ENCODE peak calls at places on chromosomes 6 and 20, in seven cellular contexts. G is lower lobe of right lung, M is esophagus squamous epithelium, E is prostate gland, O is neural progenitor cell, N is endothelial cell of umbilical vein, A is H9. B is an unnamed sample. For H3K4me1 and H3K27me3, the result is how much of the 10 kb centered on the place peaks cover.

GRCh38 chr6:166162599-166163342 is 4.9 kb downstream of the TBXT start:
- DNase-seq in G (no peak), M (no peak), E (no peak), O (no peak), N (no peak), A (no peak), B (no peak)

GRCh38 chr20:34262488-34263288 is 21.5 kb downstream of the ASIP start:
- DNase-seq in G (no peak), M (no peak), E (no peak), O (no peak), N (no peak), A (no peak), B (peak)

GRCh38 chr6:28353981-28354676 is 4.4 kb downstream of the ZKSCAN3 start:
- DNase-seq in G (peak), M (no peak), E (no peak), O (no peak), N (peak), A (no peak), B (no peak)

GRCh38 chr6:74320076-74320475 is 624.1 kb downstream of the CD109 start:
- DNase-seq in G (no peak), M (no peak), E (no peak), O (peak), N (no peak), A (no peak), B (no peak)

GRCh38 chr6:34992353-34992752 is 103.3 kb downstream of the ANKS1A start:
- DNase-seq in G (no peak), M (no peak), E (no peak), O (no peak), N (no peak), A (no peak), B (no peak)

GRCh38 chr6:33692760-33693158 is 18.7 kb downstream of the UQCC2 start:
- DNase-seq in G (peak), M (no peak), E (no peak), O (no peak), N (no peak), A (no peak), B (no peak)

GRCh38 chr6:167134448-167135328 is 11.8 kb downstream of the CCR6 start:
- DNase-seq in G (no peak), M (no peak), E (no peak), O (no peak), N (no peak), A (no peak), B (no peak)

GRCh38 chr20:46362931-46363872 is 43.2 kb downstream of the ELMO2 start:
- DNase-seq in G (no peak), M (no peak), E (no peak), O (no peak), N (no peak), A (no peak), B (no peak)

GRCh38 chr6:21741221-21742109 is 147.9 kb downstream of the SOX4 start:
- DNase-seq in G (no peak), M (no peak), E (no peak), O (peak), N (peak), A (no peak), B (no peak)

GRCh38 chr20:58223358-58223941 is 5.0 kb downstream of the ANKRD60 start:
- DNase-seq in G (no peak), M (no peak), E (no peak), O (no peak), N (no peak), A (no peak), B (no peak)

GRCh38 chr6:56911847-56912246 is 43.1 kb upstream of the BEND6 start:
- DNase-seq in G (no peak), M (no peak), E (no peak), O (no peak), N (no peak), A (no peak), B (peak)
- H3K4me1 ChIP-seq in G (under half), M (under half), E (under half), O (under half), N (under half), A (under half), B (under half)

DNA sequence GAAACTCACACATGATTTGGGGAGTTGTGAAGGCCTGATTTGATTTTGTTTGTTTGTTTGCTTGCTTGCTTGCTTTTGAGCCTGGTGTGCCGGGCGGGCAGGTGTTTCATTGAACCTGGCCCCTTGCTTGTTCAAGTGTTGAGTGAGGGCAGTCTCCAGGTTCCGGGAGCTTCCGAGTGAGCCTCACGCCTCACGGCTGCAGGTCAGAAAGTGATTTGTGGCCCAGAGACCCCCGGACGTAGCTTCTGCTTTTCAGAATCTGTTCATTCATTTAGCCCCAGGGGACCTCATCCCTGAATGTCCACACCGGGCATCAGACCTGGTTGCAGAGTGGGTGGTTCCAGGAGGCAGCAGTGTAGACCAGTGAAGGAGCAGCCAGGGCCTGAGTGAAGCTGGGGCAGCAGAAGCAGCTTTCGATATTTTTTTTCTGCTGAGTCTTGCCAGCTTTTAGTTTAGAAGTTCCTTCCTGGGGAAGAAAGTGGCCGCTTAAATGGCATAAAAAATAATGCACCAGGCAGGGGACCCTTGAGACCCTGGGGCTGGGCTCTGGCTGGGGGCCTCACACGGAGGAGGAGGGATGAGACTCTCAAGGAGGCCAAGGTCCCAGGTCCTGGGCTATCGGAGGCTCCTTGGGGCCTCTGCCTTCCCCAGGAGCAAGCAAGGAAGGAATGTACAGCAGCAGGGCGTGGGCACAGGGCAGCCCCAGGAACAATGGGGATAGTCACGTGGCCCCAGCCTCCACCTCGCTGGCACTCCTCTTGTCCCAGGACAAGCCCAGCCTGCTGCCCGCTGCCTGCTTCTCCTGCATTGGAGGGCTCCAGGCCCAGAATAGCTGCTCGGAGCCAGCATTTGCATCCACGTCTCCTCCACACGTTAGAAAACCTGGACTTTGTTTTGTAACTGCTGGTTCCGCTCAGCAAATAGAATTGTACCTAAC is 89.2 kb upstream of the BHLHE23 start:
- DNase-seq in G (peak), M (no peak), E (no peak), O (no peak), N (no peak), A (peak), B (no peak)
- H3K27me3 ChIP-seq in G (half or more), M (under half), E (under half), O (under half), N (under half), A (under half), B (half or more)

GRCh38 chr6:158031191-158031444 is 49.5 kb downstream of the SYNJ2 start:
- DNase-seq in G (no peak), M (no peak), E (no peak), O (no peak), N (no peak), A (no peak), B (no peak)
- H3K4me1 ChIP-seq in G (under half), M (half or more), E (under half), O (under half), N (under half), A (under half), B (under half)

DNA sequence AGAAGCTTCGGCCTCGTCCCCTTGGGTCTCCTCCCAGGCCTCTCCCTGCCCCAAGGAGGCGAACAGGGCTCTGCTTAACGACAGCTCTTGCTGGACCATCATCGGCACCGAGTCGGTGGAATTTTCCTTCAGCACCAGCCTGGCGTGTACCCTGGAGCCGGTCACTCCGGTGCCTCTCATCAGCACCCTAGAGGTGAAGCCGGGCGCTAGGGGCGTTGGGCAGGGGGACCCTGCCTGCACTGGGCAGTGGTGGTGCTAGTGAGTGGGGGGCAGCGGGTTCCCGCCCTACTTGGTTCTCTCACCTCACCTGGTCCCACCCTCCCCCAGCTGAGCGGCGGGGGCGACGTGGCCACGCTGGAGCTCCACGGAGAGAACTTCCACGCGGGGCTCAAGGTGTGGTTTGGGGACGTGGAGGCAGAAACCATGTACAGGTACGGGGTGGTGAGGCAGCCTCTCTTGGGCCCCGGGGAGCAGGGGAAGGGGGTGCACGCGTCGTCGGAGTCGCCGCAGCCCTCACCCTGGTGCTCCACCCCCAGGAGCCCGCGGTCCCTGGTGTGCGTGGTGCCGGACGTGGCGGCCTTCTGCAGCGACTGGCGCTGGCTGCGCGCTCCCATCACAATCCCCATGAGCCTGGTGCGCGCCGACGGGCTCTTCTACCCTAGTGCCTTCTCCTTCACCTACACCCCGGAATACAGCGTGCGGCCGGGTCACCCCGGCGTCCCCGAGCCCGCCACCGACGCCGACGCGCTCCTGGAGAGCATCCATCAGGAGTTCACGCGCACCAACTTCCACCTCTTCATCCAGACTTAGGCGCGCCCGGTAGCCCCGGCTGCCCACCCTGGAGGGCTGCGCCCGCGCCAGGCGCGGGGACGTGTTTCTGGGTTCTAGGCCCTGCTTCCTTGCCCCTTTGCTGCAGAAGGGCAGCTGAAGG is 8.3 kb upstream of the MATN4 start:
- DNase-seq in G (no peak), M (no peak), E (no peak), O (no peak), N (no peak), A (no peak), B (no peak)
- H3K27me3 ChIP-seq in G (under half), M (under half), E (under half), O (under half), N (under half), A (under half), B (under half)

DNA sequence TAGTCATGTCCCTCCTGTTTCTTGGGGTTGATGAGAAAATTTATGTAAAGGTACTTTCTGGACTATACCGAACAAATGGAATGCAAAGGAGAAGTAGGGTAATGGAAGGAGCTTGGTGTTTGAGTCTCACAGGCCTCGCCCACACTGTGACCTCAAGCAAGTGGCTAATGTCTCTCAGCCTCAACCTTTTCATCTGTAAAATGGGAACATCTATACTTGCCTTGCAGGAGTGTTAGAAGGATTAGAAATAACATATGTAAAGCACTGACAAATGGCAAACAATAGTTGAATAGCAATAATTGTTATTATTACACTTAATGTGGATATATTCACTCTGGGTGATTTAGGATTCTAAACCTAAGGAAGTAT is 8.9 kb upstream of the PKIG start:
- DNase-seq in G (no peak), M (no peak), E (no peak), O (no peak), N (no peak), A (no peak), B (no peak)
- H3K4me1 ChIP-seq in G (half or more), M (half or more), E (under half), O (under half), N (under half), A (under half), B (half or more)

GRCh38 chr6:50707652-50708325 is 5.5 kb upstream of the TFAP2D start:
- DNase-seq in G (no peak), M (no peak), E (no peak), O (peak), N (no peak), A (peak), B (no peak)
- H3K27me3 ChIP-seq in G (half or more), M (under half), E (under half), O (half or more), N (under half), A (half or more), B (under half)

B was measured in adipocyte.